ENCODE peak calls at places on chromosome 16, in eight cellular contexts. A, F, R, U, Z, Q, J and P are unnamed samples.

GRCh38 chr16:57365826-57366536 is 6.3 kb upstream of the CX3CL1 start:
- DNase-seq in A (no peak), F (no peak), R (no peak), U (no peak), Z (no peak), Q (no peak), J (no peak), P (no peak)

GRCh38 chr16:23504076-23504452 is 6.2 kb downstream of the GGA2 start:
- DNase-seq in A (no peak), F (no peak), R (no peak), U (peak), Z (no peak), Q (peak), J (peak), P (no peak)

GRCh38 chr16:20611975-20612471 is 35.9 kb upstream of the ACSM2B start:
- DNase-seq in A (no peak), F (peak), R (no peak), U (peak), Z (no peak), Q (no peak), J (no peak), P (peak)

GRCh38 chr16:2486645-2487516 is 12.0 kb downstream of the TBC1D24 start:
- DNase-seq in A (no peak), F (no peak), R (peak), U (no peak), Z (no peak), Q (peak), J (no peak), P (peak)

GRCh38 chr16:85556456-85557082 is 56.6 kb upstream of the GSE1 start:
- DNase-seq in A (peak), F (peak), R (peak), U (peak), Z (peak), Q (no peak), J (no peak), P (peak)

GRCh38 chr16:65842067-65842466 is 524.4 kb upstream of the CDH5 start:
- DNase-seq in A (no peak), F (no peak), R (no peak), U (no peak), Z (no peak), Q (peak), J (no peak), P (no peak)

GRCh38 chr16:9053006-9053601 is 38.3 kb upstream of the HAPSTR1 start:
- DNase-seq in A (peak), F (no peak), R (no peak), U (peak), Z (peak), Q (peak), J (peak), P (peak)

GRCh38 chr16:901715-902601 is 68.8 kb downstream of the LMF1 start:
- DNase-seq in A (no peak), F (no peak), R (no peak), U (no peak), Z (no peak), Q (no peak), J (no peak), P (peak)

GRCh38 chr16:31355701-31356100 is 725 bp downstream of the ITGAX start:
- DNase-seq in A (no peak), F (no peak), R (no peak), U (no peak), Z (no peak), Q (no peak), J (no peak), P (no peak)

GRCh38 chr16:84593825-84594724 is 23.8 kb downstream of the COTL1 start:
- DNase-seq in A (peak), F (no peak), R (peak), U (peak), Z (no peak), Q (no peak), J (no peak), P (peak)

GRCh38 chr16:2584742-2585650 is 47.2 kb downstream of the PDPK1 start:
- DNase-seq in A (no peak), F (peak), R (no peak), U (peak), Z (peak), Q (peak), J (no peak), P (peak)

GRCh38 chr16:57592591-57593003 is 35.8 kb upstream of the ADGRG1 start:
- DNase-seq in A (no peak), F (no peak), R (peak), U (no peak), Z (no peak), Q (no peak), J (no peak), P (no peak)

GRCh38 chr16:27232061-27232841 is 28.9 kb downstream of the KDM8 start:
- DNase-seq in A (no peak), F (no peak), R (peak), U (no peak), Z (no peak), Q (no peak), J (no peak), P (no peak)

GRCh38 chr16:66814734-66815133 is 13.3 kb upstream of the TERB1 start:
- DNase-seq in A (no peak), F (no peak), R (no peak), U (no peak), Z (no peak), Q (no peak), J (no peak), P (no peak)

GRCh38 chr16:608019-608418 is 18.2 kb downstream of the RAB40C start:
- DNase-seq in A (no peak), F (no peak), R (no peak), U (no peak), Z (no peak), Q (no peak), J (no peak), P (no peak)

GRCh38 chr16:54244061-54244886 is 42.3 kb downstream of the IRX3 start:
- DNase-seq in A (no peak), F (no peak), R (no peak), U (no peak), Z (no peak), Q (no peak), J (no peak), P (no peak)

DNA sequence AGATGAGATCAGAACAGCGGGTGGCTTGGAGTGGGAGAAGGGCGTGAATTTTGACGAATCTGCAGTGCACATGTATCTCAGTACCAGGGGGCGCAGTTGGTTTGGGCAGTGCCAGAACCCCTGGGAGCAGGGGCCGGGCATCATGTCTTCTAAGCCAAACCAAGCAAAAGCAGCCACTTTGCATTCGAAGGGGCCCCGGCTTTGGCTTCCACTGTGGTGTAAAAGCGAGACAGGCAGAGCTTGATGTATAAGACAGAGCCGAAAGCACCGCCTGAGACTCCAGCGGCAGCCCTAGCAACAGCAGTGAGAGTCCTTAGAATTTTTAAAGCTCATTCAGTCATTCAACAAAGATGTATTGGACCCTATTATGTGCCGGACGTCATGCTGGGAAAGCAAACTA is 3.8 kb upstream of the XYLT1 start:
- DNase-seq in A (no peak), F (no peak), R (no peak), U (no peak), Z (no peak), Q (no peak), J (no peak), P (no peak)
- TF ChIP-seq CTCF in A (no peak), F (no peak), R (no peak), U (no peak), Z (no peak), Q (no peak), J (no peak), P (no peak)

GRCh38 chr16:46918905-46919792 is 35.0 kb downstream of the GPT2 start:
- DNase-seq in A (no peak), F (no peak), R (no peak), U (no peak), Z (no peak), Q (no peak), J (no peak), P (no peak)
- TF ChIP-seq CTCF in A (no peak), F (no peak), R (no peak), U (no peak), Z (no peak), Q (no peak), J (no peak), P (no peak)

GRCh38 chr16:68711421-68712139 is 25.5 kb upstream of the CDH1 start:
- DNase-seq in A (no peak), F (no peak), R (no peak), U (no peak), Z (no peak), Q (no peak), J (no peak), P (no peak)

GRCh38 chr16:68704232-68704867 is 32.7 kb upstream of the CDH1 start:
- DNase-seq in A (peak), F (peak), R (peak), U (peak), Z (peak), Q (peak), J (peak), P (peak)

GRCh38 chr16:68713430-68713829 is 23.7 kb upstream of the CDH1 start:
- DNase-seq in A (no peak), F (no peak), R (no peak), U (no peak), Z (no peak), Q (no peak), J (no peak), P (no peak)

DNA sequence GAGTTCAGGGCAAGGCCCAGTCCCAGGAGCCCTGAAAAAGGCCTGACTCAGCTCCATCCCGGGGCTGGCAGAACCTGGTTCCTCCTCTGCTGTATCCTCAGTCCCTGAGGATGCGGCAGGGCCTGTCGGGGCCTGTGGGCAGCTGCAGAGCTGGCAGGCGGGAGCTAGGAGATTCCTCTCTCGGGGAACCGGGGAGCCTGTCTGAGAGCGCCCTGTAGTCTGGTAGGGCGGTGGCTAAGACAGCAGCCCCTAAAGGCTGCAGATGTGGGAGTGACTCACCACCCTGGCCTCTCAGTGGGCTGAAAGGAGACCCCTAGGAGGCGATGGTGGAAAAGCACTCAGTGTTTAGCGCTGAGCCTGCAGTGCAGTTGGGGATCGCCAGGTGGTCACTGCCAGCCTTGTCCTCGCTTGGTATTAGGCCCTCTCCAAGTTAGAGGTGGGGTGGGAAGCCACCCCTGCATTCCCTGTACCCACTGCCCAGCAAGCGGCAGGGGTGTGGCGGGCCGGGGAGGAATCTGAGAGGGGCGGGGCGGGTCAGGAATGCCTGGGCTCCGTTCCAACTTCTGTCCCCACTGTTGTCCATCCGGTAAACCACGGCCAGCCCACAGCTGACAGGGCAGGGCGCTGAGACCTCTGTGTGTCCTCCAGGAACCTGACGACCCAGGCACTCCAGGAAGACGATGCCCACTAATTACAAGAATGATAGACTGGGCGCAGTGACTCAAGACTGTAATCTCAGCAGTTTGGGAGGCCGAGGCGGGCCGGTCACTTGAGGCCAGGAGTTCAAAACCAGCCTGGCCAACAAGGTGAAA is 29.5 kb upstream of the CDH1 start:
- DNase-seq in A (peak), F (no peak), R (no peak), U (peak), Z (no peak), Q (no peak), J (peak), P (peak)
- TF ChIP-seq CTCF in A (peak), F (no peak), R (no peak), U (peak), Z (no peak), Q (no peak), J (peak), P (no peak)

DNA sequence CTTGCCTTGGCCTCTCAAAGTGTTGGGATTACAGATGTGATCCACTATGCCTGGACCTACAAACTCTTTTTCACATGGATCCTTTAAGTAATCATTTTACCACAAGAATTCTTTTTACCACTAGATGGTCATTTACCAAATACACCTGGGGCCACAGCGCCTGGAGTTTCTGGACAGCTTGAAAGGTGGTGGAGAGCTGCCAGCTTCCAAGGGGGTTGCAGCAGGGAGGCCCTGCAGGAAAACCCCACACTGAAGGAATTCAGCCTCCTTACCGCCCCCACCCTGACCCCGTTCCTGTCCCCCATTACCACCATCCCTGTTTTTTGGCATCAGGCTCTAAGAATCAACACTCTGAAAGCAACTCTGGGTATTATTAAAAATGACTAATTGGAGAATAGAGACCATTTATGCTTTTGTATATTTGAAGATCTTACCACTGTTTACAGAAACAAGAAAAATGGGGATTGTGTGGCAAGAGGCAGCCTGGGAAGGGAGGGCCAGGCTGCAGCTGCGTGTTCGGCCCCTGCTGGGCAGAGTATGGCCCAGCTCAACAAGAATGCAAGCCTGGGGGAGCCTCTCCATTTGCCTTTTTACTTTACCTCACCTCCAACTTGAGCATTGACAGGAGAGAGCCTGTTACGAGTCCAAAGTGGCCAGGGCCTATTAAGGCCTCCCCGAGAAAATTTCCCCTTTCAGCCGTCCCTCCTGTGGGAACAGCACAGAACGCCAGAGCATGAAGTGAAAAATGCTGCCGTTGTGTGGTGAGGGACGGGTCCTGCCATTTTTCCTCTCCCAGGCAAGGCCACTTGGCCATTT is 209.9 kb downstream of the ZFHX3 start:
- DNase-seq in A (peak), F (no peak), R (no peak), U (no peak), Z (no peak), Q (peak), J (no peak), P (no peak)
- TF ChIP-seq CTCF in A (peak), F (no peak), R (no peak), U (no peak), Z (no peak), Q (peak), J (peak), P (no peak)

GRCh38 chr16:69186642-69187386 is at the start of gene SNTB2:
- DNase-seq in A (peak), F (peak), R (peak), U (peak), Z (peak), Q (peak), J (peak), P (peak)
- TF ChIP-seq CTCF in A (no peak), F (no peak), R (no peak), U (no peak), Z (no peak), Q (no peak), J (no peak), P (no peak)

DNA sequence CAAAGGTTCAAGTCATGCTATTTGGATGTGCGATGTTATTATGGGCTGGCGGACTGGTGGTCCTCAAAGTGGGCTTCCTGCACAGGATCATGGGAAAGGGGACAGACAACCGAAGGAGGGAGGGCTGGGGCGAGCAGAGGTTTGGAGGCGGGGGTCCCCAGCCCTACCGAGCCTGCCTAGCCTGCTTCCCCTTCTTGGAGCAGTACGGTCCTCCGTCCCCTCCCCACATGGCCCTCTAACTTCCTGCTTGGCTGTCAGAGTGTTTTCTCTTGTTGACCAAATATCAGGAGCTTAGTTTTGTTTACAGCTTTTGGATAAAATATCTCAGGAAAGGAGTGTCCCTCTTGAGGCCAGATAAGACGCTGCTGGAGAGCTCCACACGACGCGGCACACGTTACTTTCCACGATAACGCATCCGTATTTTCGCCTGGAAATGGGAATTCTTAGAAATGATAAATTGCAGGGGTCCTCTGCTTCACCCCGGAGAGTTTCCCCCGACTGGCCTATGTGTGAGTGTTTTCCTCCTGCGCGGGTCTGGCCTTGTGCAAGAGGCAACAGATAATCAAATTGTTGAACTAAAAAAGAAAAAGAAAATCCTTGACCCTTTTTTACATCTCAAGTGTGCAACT is 183.0 kb downstream of the MAF start:
- DNase-seq in A (no peak), F (peak), R (no peak), U (no peak), Z (no peak), Q (no peak), J (no peak), P (no peak)
- TF ChIP-seq CTCF in A (no peak), F (no peak), R (no peak), U (no peak), Z (no peak), Q (no peak), J (no peak), P (no peak)

GRCh38 chr16:56068314-56068713 is 123.0 kb upstream of the GNAO1 start:
- DNase-seq in A (no peak), F (no peak), R (no peak), U (no peak), Z (no peak), Q (no peak), J (no peak), P (no peak)
- TF ChIP-seq CTCF in A (no peak), F (no peak), R (no peak), U (no peak), Z (no peak), Q (no peak), J (no peak), P (no peak)